ENCODE peak calls at places on chromosomes 12 and 14, in ten cellular contexts. One of them, this sample, is unnamed.

GRCh38 chr12:29428630-29429029 is 47.7 kb upstream of the ERGIC2 start:
- DNase-seq in mammary epithelial cell: peak; percentile 91
- DNase-seq in heart right ventricle: no peak
- DNase-seq in uterus: no peak
- DNase-seq in stomach: no peak
- DNase-seq in prostate gland: no peak
- DNase-seq in upper lobe of right lung: no peak
- DNase-seq in A673: peak; percentile 52
- DNase-seq in heart left ventricle: no peak
- DNase-seq in astrocyte: peak; percentile 59
- DNase-seq in this sample: no peak

GRCh38 chr12:94247256-94247655 is 98.9 kb downstream of the PLXNC1 start:
- DNase-seq in mammary epithelial cell: no peak
- DNase-seq in heart right ventricle: no peak
- DNase-seq in uterus: no peak
- DNase-seq in stomach: no peak
- DNase-seq in prostate gland: no peak
- DNase-seq in upper lobe of right lung: no peak
- DNase-seq in A673: no peak
- DNase-seq in heart left ventricle: no peak
- DNase-seq in astrocyte: no peak
- DNase-seq in this sample: no peak

GRCh38 chr14:68789002-68789797 is 3.7 kb downstream of the ZFP36L1 start:
- DNase-seq in mammary epithelial cell: peak; percentile 59
- DNase-seq in heart right ventricle: peak; percentile 88
- DNase-seq in uterus: peak; percentile 84
- DNase-seq in stomach: peak; percentile 88
- DNase-seq in prostate gland: peak; percentile 80
- DNase-seq in upper lobe of right lung: peak; percentile 92
- DNase-seq in A673: peak; percentile 93
- DNase-seq in heart left ventricle: peak; percentile 88
- DNase-seq in astrocyte: peak; percentile 62
- DNase-seq in this sample: peak; percentile 26

GRCh38 chr12:46674126-46674525 is 151.7 kb downstream of the SLC38A4 start:
- DNase-seq in mammary epithelial cell: peak; percentile 68
- DNase-seq in heart right ventricle: no peak
- DNase-seq in uterus: no peak
- DNase-seq in stomach: no peak
- DNase-seq in prostate gland: no peak
- DNase-seq in upper lobe of right lung: no peak
- DNase-seq in A673: no peak
- DNase-seq in heart left ventricle: no peak
- DNase-seq in astrocyte: no peak
- DNase-seq in this sample: no peak

GRCh38 chr14:38207830-38208815 is at the start of gene SSTR1:
- DNase-seq in mammary epithelial cell: no peak
- DNase-seq in heart right ventricle: peak; percentile 6
- DNase-seq in uterus: no peak
- DNase-seq in stomach: peak; percentile 94
- DNase-seq in prostate gland: no peak
- DNase-seq in upper lobe of right lung: peak; percentile 62
- DNase-seq in A673: peak; percentile 35
- DNase-seq in heart left ventricle: no peak
- DNase-seq in astrocyte: no peak
- DNase-seq in this sample: no peak

GRCh38 chr12:118357327-118358007 is 15.2 kb downstream of the TAOK3 start:
- DNase-seq in mammary epithelial cell: peak; percentile 54
- DNase-seq in heart right ventricle: peak; percentile 74
- DNase-seq in uterus: no peak
- DNase-seq in stomach: no peak
- DNase-seq in prostate gland: no peak
- DNase-seq in upper lobe of right lung: no peak
- DNase-seq in A673: peak; percentile 87
- DNase-seq in heart left ventricle: no peak
- DNase-seq in astrocyte: no peak
- DNase-seq in this sample: peak; percentile 7

GRCh38 chr12:9872743-9873142 is 3.6 kb upstream of the CLEC2B start:
- DNase-seq in mammary epithelial cell: peak; percentile 84
- DNase-seq in heart right ventricle: no peak
- DNase-seq in uterus: no peak
- DNase-seq in stomach: no peak
- DNase-seq in prostate gland: peak; percentile 48
- DNase-seq in upper lobe of right lung: no peak
- DNase-seq in A673: no peak
- DNase-seq in heart left ventricle: no peak
- DNase-seq in astrocyte: no peak
- DNase-seq in this sample: no peak

GRCh38 chr14:52148371-52148770 is 79.5 kb upstream of the NID2 start:
- DNase-seq in mammary epithelial cell: no peak
- DNase-seq in heart right ventricle: no peak
- DNase-seq in uterus: no peak
- DNase-seq in stomach: no peak
- DNase-seq in prostate gland: no peak
- DNase-seq in upper lobe of right lung: no peak
- DNase-seq in A673: no peak
- DNase-seq in heart left ventricle: no peak
- DNase-seq in astrocyte: no peak
- DNase-seq in this sample: no peak

GRCh38 chr12:49282302-49282701 is 12.6 kb upstream of the PRPH start:
- DNase-seq in mammary epithelial cell: no peak
- DNase-seq in heart right ventricle: no peak
- DNase-seq in uterus: no peak
- DNase-seq in stomach: no peak
- DNase-seq in prostate gland: no peak
- DNase-seq in upper lobe of right lung: no peak
- DNase-seq in A673: no peak
- DNase-seq in heart left ventricle: no peak
- DNase-seq in astrocyte: no peak
- DNase-seq in this sample: no peak

GRCh38 chr12:49284672-49285071 is 10.3 kb upstream of the PRPH start:
- DNase-seq in mammary epithelial cell: no peak
- DNase-seq in heart right ventricle: no peak
- DNase-seq in uterus: no peak
- DNase-seq in stomach: no peak
- DNase-seq in prostate gland: no peak
- DNase-seq in upper lobe of right lung: peak; percentile 1
- DNase-seq in A673: no peak
- DNase-seq in heart left ventricle: no peak
- DNase-seq in astrocyte: no peak
- DNase-seq in this sample: no peak

GRCh38 chr12:49287876-49288275 is 7.1 kb upstream of the PRPH start:
- DNase-seq in mammary epithelial cell: no peak
- DNase-seq in heart right ventricle: no peak
- DNase-seq in uterus: no peak
- DNase-seq in stomach: no peak
- DNase-seq in prostate gland: no peak
- DNase-seq in upper lobe of right lung: peak; percentile 25
- DNase-seq in A673: no peak
- DNase-seq in heart left ventricle: no peak
- DNase-seq in astrocyte: no peak
- DNase-seq in this sample: no peak

GRCh38 chr12:49279706-49280159 is 14.9 kb downstream of the TUBA1C start:
- DNase-seq in mammary epithelial cell: no peak
- DNase-seq in heart right ventricle: no peak
- DNase-seq in uterus: no peak
- DNase-seq in stomach: no peak
- DNase-seq in prostate gland: no peak
- DNase-seq in upper lobe of right lung: no peak
- DNase-seq in A673: peak; percentile 52
- DNase-seq in heart left ventricle: no peak
- DNase-seq in astrocyte: peak; percentile 54
- DNase-seq in this sample: no peak

DNA sequence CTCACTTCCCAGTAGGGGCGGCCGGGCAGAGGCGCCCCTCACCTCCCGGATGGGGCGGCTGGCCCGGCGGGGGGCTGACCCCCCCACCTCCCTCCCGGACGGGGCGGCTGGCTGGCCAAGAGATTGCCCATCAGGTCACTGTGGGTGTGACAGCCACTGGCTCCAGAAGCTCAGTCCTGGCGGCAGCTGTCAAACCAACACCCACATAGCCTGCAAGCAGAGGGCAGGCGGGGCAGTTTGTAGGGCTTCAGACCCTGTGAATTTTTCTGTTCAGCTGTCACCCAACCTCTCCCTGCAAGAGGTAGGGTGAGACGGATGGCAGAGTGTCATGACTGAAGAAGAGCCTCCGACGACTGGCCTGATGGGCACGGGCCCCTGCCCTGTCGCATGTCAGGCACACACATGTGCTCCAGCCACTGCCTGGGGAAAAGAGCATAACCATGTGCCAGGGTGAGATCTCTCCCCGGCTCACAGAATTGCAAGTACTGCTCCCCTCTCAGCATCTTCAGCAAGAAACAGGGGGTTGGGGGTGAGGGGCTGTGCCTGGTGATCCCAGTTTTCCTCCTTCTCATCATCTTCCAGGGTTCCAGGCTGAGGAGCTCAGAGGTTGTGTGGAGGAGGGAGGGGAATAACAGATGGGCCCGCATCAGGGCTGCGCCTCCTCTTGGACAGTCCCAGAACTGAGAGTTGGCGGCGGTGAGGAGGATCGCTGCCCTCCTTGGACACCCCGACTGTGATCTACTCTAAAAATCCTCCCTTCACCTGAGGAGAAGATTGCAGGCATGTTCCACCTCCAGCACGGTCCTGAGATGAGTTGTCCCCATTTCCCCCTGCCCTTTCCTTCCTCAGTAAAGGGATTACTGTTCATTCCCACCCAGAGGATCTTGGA is 11.2 kb upstream of the PRPH start:
- DNase-seq in mammary epithelial cell: no peak
- DNase-seq in heart right ventricle: no peak
- DNase-seq in uterus: no peak
- DNase-seq in stomach: no peak
- DNase-seq in prostate gland: no peak
- DNase-seq in upper lobe of right lung: peak; percentile 54
- DNase-seq in A673: no peak
- DNase-seq in heart left ventricle: no peak
- DNase-seq in astrocyte: no peak
- DNase-seq in this sample: no peak
- H3K27ac ChIP-seq in mammary epithelial cell: no peak overlapping the region
- H3K27ac ChIP-seq in heart right ventricle: no peak overlapping the region
- H3K27ac ChIP-seq in uterus: no peak overlapping the region
- H3K27ac ChIP-seq in stomach: no peak overlapping the region
- H3K27ac ChIP-seq in prostate gland: no peak overlapping the region
- H3K27ac ChIP-seq in upper lobe of right lung: no peak overlapping the region
- H3K27ac ChIP-seq in A673: no peak overlapping the region
- H3K27ac ChIP-seq in heart left ventricle: no peak overlapping the region
- H3K27ac ChIP-seq in astrocyte: no peak overlapping the region
- H3K27ac ChIP-seq in this sample: no peak overlapping the region

GRCh38 chr12:57606016-57606311 is 1.3 kb downstream of the DTX3 start:
- DNase-seq in mammary epithelial cell: no peak
- DNase-seq in heart right ventricle: no peak
- DNase-seq in uterus: no peak
- DNase-seq in stomach: no peak
- DNase-seq in prostate gland: no peak
- DNase-seq in upper lobe of right lung: no peak
- DNase-seq in A673: no peak
- DNase-seq in heart left ventricle: no peak
- DNase-seq in astrocyte: no peak
- DNase-seq in this sample: no peak

GRCh38 chr12:57606821-57607220 is 2.2 kb downstream of the DTX3 start:
- DNase-seq in mammary epithelial cell: no peak
- DNase-seq in heart right ventricle: no peak
- DNase-seq in uterus: no peak
- DNase-seq in stomach: no peak
- DNase-seq in prostate gland: no peak
- DNase-seq in upper lobe of right lung: no peak
- DNase-seq in A673: no peak
- DNase-seq in heart left ventricle: no peak
- DNase-seq in astrocyte: no peak
- DNase-seq in this sample: no peak

GRCh38 chr12:57606399-57606798 is 1.8 kb downstream of the DTX3 start:
- DNase-seq in mammary epithelial cell: no peak
- DNase-seq in heart right ventricle: no peak
- DNase-seq in uterus: no peak
- DNase-seq in stomach: no peak
- DNase-seq in prostate gland: no peak
- DNase-seq in upper lobe of right lung: no peak
- DNase-seq in A673: no peak
- DNase-seq in heart left ventricle: no peak
- DNase-seq in astrocyte: no peak
- DNase-seq in this sample: no peak

GRCh38 chr12:57604454-57605307 is at the start of gene DTX3:
- DNase-seq in mammary epithelial cell: no peak
- DNase-seq in heart right ventricle: peak; percentile 62
- DNase-seq in uterus: peak; percentile 65
- DNase-seq in stomach: no peak
- DNase-seq in prostate gland: peak; percentile 66
- DNase-seq in upper lobe of right lung: no peak
- DNase-seq in A673: peak; percentile 52
- DNase-seq in heart left ventricle: peak; percentile 62
- DNase-seq in astrocyte: no peak
- DNase-seq in this sample: peak; percentile 26

DNA sequence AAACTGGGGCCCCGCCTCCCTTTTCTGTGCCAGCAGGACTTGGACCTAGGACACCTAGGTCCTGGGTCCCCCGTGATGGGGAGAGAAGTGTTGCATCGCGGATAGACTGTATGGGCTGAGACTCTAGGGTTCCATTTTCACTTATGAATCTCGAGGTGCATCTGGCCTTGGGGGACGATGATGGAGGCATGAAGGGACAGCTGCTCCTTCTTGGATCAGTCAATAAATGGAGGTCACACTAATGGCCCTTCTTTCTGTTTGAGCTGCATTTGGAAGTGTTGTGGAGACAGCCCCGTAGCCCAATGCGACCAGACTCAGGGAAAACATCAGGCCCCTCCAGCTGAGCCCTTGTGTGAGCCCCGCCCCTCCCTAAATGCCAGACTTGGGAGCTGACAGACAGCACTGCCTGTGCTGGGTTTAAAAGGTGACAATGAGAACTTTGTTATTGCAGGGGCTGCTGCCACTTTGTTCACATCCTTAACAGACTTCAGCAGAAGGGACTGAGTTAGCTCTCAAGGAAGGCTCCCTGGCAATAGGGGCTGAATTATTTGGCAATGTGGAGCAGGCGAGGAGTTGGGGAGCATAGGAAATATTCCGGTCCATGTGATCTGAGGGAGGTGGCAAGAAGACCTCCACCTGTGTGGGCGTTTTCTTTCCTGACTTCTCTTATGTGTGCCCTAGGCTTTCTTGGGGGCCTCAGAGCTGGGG is 838 bp downstream of the DTX3 start:
- DNase-seq in mammary epithelial cell: no peak
- DNase-seq in heart right ventricle: no peak
- DNase-seq in uterus: no peak
- DNase-seq in stomach: no peak
- DNase-seq in prostate gland: no peak
- DNase-seq in upper lobe of right lung: no peak
- DNase-seq in A673: peak; percentile 35
- DNase-seq in heart left ventricle: no peak
- DNase-seq in astrocyte: no peak
- DNase-seq in this sample: no peak
- H3K27ac ChIP-seq in mammary epithelial cell: no peak overlapping the region
- H3K27ac ChIP-seq in heart right ventricle: peak overlapping the region; percentile 78
- H3K27ac ChIP-seq in uterus: peak overlapping the region; percentile 96
- H3K27ac ChIP-seq in stomach: peak overlapping the region; percentile 87
- H3K27ac ChIP-seq in prostate gland: peak overlapping the region; percentile 96
- H3K27ac ChIP-seq in upper lobe of right lung: peak overlapping the region; percentile 89
- H3K27ac ChIP-seq in A673: peak overlapping the region; percentile 75
- H3K27ac ChIP-seq in heart left ventricle: peak overlapping the region; percentile 76
- H3K27ac ChIP-seq in astrocyte: no peak overlapping the region
- H3K27ac ChIP-seq in this sample: peak overlapping the region; percentile 87

DNA sequence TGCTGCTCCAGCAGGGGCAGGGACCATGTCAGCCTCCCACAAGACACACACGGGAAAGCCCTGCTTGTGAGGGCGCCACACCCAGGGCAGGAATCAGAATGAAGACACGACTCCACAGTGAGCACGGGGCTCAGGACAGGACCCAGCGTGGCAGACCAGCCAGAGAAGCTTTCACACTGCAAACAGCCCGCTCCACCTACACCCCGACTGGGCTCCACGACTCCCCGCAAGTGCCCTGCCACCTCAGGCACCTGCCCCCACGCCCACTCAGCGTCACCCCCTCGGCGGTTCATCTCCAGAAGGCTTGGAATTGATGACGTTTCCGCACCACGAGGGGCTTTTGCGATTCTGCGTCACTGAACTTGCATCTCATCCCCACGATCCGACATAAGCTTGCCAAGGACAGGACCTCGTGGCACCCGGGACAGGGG is 91.1 kb downstream of the FBXL14 start:
- DNase-seq in mammary epithelial cell: no peak
- DNase-seq in heart right ventricle: no peak
- DNase-seq in uterus: no peak
- DNase-seq in stomach: no peak
- DNase-seq in prostate gland: no peak
- DNase-seq in upper lobe of right lung: no peak
- DNase-seq in A673: no peak
- DNase-seq in heart left ventricle: no peak
- DNase-seq in astrocyte: no peak
- DNase-seq in this sample: no peak
- H3K27ac ChIP-seq in mammary epithelial cell: no peak overlapping the region
- H3K27ac ChIP-seq in heart right ventricle: no peak overlapping the region
- H3K27ac ChIP-seq in uterus: no peak overlapping the region
- H3K27ac ChIP-seq in stomach: no peak overlapping the region
- H3K27ac ChIP-seq in prostate gland: no peak overlapping the region
- H3K27ac ChIP-seq in upper lobe of right lung: no peak overlapping the region
- H3K27ac ChIP-seq in A673: no peak overlapping the region
- H3K27ac ChIP-seq in heart left ventricle: no peak overlapping the region
- H3K27ac ChIP-seq in astrocyte: no peak overlapping the region
- H3K27ac ChIP-seq in this sample: no peak overlapping the region

GRCh38 chr12:15956010-15956409 is 44.9 kb downstream of the DERA start:
- DNase-seq in mammary epithelial cell: no peak
- DNase-seq in heart right ventricle: no peak
- DNase-seq in uterus: no peak
- DNase-seq in stomach: no peak
- DNase-seq in prostate gland: no peak
- DNase-seq in upper lobe of right lung: no peak
- DNase-seq in A673: no peak
- DNase-seq in heart left ventricle: no peak
- DNase-seq in astrocyte: no peak
- DNase-seq in this sample: no peak

DNA sequence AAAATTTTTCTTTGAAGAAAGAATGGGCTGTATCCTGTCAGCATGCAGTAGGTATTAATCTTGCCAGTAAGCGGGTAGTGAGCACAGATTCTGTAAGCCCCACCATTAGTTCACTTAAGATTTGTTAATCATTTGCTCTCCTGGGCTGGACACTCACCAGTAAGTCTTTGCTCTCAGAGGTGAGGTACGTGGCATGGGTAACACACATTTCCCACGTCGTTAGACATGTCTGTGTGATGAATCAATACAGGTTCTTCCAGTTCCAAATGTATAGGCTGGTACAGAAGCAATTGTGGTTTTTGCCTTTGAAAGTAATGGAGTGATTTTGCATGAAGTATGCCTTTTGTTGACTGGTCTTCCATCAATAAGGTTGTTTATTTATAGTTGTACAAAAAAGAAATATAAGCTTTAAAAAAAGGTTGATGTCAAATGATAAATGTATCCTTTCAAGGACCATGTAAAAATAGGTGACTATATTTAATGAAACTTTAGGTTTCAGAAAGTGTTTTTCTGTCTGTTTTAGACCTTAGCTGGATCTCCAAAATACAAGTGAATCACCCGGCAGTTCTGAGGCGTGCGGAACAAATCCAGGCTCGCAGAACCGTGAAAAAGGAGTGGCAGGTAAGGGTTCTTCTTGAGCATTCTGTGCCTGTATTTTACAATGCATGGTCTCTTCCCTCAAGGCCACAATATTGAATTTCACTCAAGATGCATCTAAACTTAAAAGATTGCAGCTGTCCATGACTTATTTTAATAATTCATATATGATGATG is 45.5 kb downstream of the DERA start:
- DNase-seq in mammary epithelial cell: peak; percentile 98
- DNase-seq in heart right ventricle: no peak
- DNase-seq in uterus: no peak
- DNase-seq in stomach: no peak
- DNase-seq in prostate gland: no peak
- DNase-seq in upper lobe of right lung: no peak
- DNase-seq in A673: no peak
- DNase-seq in heart left ventricle: no peak
- DNase-seq in astrocyte: peak; percentile 52
- DNase-seq in this sample: no peak
- H3K27ac ChIP-seq in mammary epithelial cell: peak overlapping the region; percentile 95
- H3K27ac ChIP-seq in heart right ventricle: no peak overlapping the region
- H3K27ac ChIP-seq in uterus: no peak overlapping the region
- H3K27ac ChIP-seq in stomach: no peak overlapping the region
- H3K27ac ChIP-seq in prostate gland: no peak overlapping the region
- H3K27ac ChIP-seq in upper lobe of right lung: no peak overlapping the region
- H3K27ac ChIP-seq in A673: no peak overlapping the region
- H3K27ac ChIP-seq in heart left ventricle: no peak overlapping the region
- H3K27ac ChIP-seq in astrocyte: no peak overlapping the region
- H3K27ac ChIP-seq in this sample: no peak overlapping the region